ENCODE peak calls at places on chromosomes 7 and 10, in five cellular contexts. One of them, this sample, is unnamed.

GRCh38 chr10:14010083-14010551 is 320.6 kb downstream of the FRMD4A start:
- DNase-seq in NCI-H1417: peak
- DNase-seq in activated CD4-positive, CD25-positive, alpha-beta regulatory T cell: no peak
- DNase-seq in stimulated activated CD4-positive, alpha-beta T cell treated with anti-CD3 and anti-CD28 coated beads, Interleukin-2, amount 100 ng/mL, for 48 hours: no peak
- DNase-seq in GOT3: no peak
- DNase-seq in this sample: peak

GRCh38 chr10:113534428-113534827 is 18.4 kb upstream of the HABP2 start:
- DNase-seq in activated CD4-positive, CD25-positive, alpha-beta regulatory T cell: no peak
- DNase-seq in stimulated activated CD4-positive, alpha-beta T cell treated with anti-CD3 and anti-CD28 coated beads, Interleukin-2, amount 100 ng/mL, for 48 hours: no peak
- DNase-seq in GOT3: no peak
- DNase-seq in NCI-H1417: no peak
- DNase-seq in this sample: no peak

GRCh38 chr7:93889261-93889660 is 1.3 kb downstream of the TFPI2 start:
- DNase-seq in activated CD4-positive, CD25-positive, alpha-beta regulatory T cell: no peak
- DNase-seq in GOT3: no peak
- DNase-seq in NCI-H1417: no peak
- DNase-seq in stimulated activated CD4-positive, alpha-beta T cell treated with anti-CD3 and anti-CD28 coated beads, Interleukin-2, amount 100 ng/mL, for 48 hours: no peak
- DNase-seq in this sample: no peak

GRCh38 chr10:4062072-4062471 is 277.1 kb upstream of the KLF6 start:
- DNase-seq in stimulated activated CD4-positive, alpha-beta T cell treated with anti-CD3 and anti-CD28 coated beads, Interleukin-2, amount 100 ng/mL, for 48 hours: no peak
- DNase-seq in GOT3: no peak
- DNase-seq in NCI-H1417: no peak
- DNase-seq in activated CD4-positive, CD25-positive, alpha-beta regulatory T cell: no peak
- DNase-seq in this sample: no peak

GRCh38 chr7:116924741-116925140 is 28.6 kb upstream of the ST7 start:
- DNase-seq in NCI-H1417: no peak
- DNase-seq in activated CD4-positive, CD25-positive, alpha-beta regulatory T cell: no peak
- DNase-seq in stimulated activated CD4-positive, alpha-beta T cell treated with anti-CD3 and anti-CD28 coated beads, Interleukin-2, amount 100 ng/mL, for 48 hours: no peak
- DNase-seq in GOT3: no peak
- DNase-seq in this sample: no peak

GRCh38 chr10:118979661-118980060 is 49.9 kb upstream of the NANOS1 start:
- DNase-seq in stimulated activated CD4-positive, alpha-beta T cell treated with anti-CD3 and anti-CD28 coated beads, Interleukin-2, amount 100 ng/mL, for 48 hours: no peak
- DNase-seq in GOT3: no peak
- DNase-seq in activated CD4-positive, CD25-positive, alpha-beta regulatory T cell: no peak
- DNase-seq in NCI-H1417: no peak
- DNase-seq in this sample: no peak

GRCh38 chr10:43228783-43229207 is 38.1 kb downstream of the RASGEF1A start:
- DNase-seq in activated CD4-positive, CD25-positive, alpha-beta regulatory T cell: no peak
- DNase-seq in GOT3: no peak
- DNase-seq in stimulated activated CD4-positive, alpha-beta T cell treated with anti-CD3 and anti-CD28 coated beads, Interleukin-2, amount 100 ng/mL, for 48 hours: no peak
- DNase-seq in NCI-H1417: peak
- DNase-seq in this sample: no peak

GRCh38 chr7:138752568-138753518 is 45.0 kb upstream of the TMEM213 start:
- DNase-seq in NCI-H1417: peak
- DNase-seq in activated CD4-positive, CD25-positive, alpha-beta regulatory T cell: peak
- DNase-seq in GOT3: no peak
- DNase-seq in stimulated activated CD4-positive, alpha-beta T cell treated with anti-CD3 and anti-CD28 coated beads, Interleukin-2, amount 100 ng/mL, for 48 hours: peak
- DNase-seq in this sample: no peak